ENCODE peak calls at places on chromosomes 6 and 20, in six cellular contexts. N, M, L, G, W and C are unnamed samples.
A peak's percentile ranks its signal among the peaks of the same experiment; 100 is the strongest.

GRCh38 chr6:164151161-164151728 is 736.7 kb downstream of the QKI start:
- DNase-seq in W (no peak), L (no peak), N (no peak), G (no peak), M (no peak), C (no peak)

GRCh38 chr20:24350923-24351368 is 118.5 kb upstream of the SYNDIG1 start:
- DNase-seq in L (no peak), N (no peak), W (no peak), M (no peak), G (no peak), C (no peak)

GRCh38 chr6:140124498-140124897 is 750.0 kb upstream of the CITED2 start:
- DNase-seq in N (no peak), W (no peak), L (no peak), G (no peak), M (no peak), C (no peak)

GRCh38 chr6:165049362-165049761 is 260.0 kb downstream of the C6orf118 start:
- DNase-seq in N (no peak), L (peak; percentile 82), W (peak; percentile 65), M (no peak), G (peak; percentile 88), C (peak; percentile 69)

GRCh38 chr20:15528386-15529111 is 1044.7 kb downstream of the KIF16B start:
- DNase-seq in L (no peak), W (no peak), N (peak; percentile 50), G (no peak), M (no peak), C (no peak)

GRCh38 chr6:127893541-127893940 is 7.3 kb downstream of the THEMIS start:
- DNase-seq in G (no peak), M (no peak), W (no peak), L (no peak), N (no peak), C (no peak)

GRCh38 chr6:51743999-51744398 is 343.4 kb downstream of the PKHD1 start:
- DNase-seq in G (no peak), W (no peak), L (no peak), M (no peak), N (no peak), C (no peak)

GRCh38 chr6:4969609-4970285 is 34.1 kb downstream of the RPP40 start:
- DNase-seq in W (no peak), L (no peak), G (no peak), N (no peak), M (no peak), C (no peak)

GRCh38 chr6:130969807-130970491 is 93.1 kb downstream of the EPB41L2 start:
- DNase-seq in W (no peak), L (no peak), M (no peak), G (no peak), N (no peak), C (no peak)

GRCh38 chr6:166956444-166957086 is at the start of gene RNASET2:
- DNase-seq in G (peak; percentile 98), L (peak; percentile 94), M (peak; percentile 54), W (peak; percentile 100), N (peak; percentile 99), C (peak; percentile 98)

GRCh38 chr6:392441-393390 is 1.2 kb downstream of the IRF4 start:
- DNase-seq in W (peak; percentile 61), M (no peak), G (peak; percentile 43), N (no peak), L (no peak), C (peak; percentile 26)

GRCh38 chr6:130148181-130148580 is 74.6 kb downstream of the SAMD3 start:
- DNase-seq in N (no peak), W (no peak), L (no peak), M (no peak), G (peak; percentile 23), C (no peak)

GRCh38 chr20:20060234-20060998 is 8.1 kb downstream of the CFAP61 start:
- DNase-seq in M (no peak), N (no peak), G (no peak), W (no peak), L (no peak), C (no peak)

GRCh38 chr20:45067558-45067957 is 33.4 kb downstream of the KCNS1 start:
- DNase-seq in W (no peak), G (no peak), L (no peak), M (no peak), N (no peak), C (no peak)

GRCh38 chr6:140609956-140610355 is 1235.5 kb upstream of the CITED2 start:
- DNase-seq in M (no peak), L (no peak), W (no peak), N (no peak), G (no peak), C (no peak)

GRCh38 chr6:157774153-157775135 is 48.6 kb upstream of the SNX9 start:
- DNase-seq in W (peak; percentile 27), N (no peak), M (no peak), G (no peak), L (peak; percentile 60), C (no peak)

GRCh38 chr20:46062151-46062550 is 27.6 kb downstream of the NCOA5 start:
- DNase-seq in W (no peak), G (no peak), M (no peak), N (no peak), L (no peak), C (no peak)

GRCh38 chr6:148453906-148454305 is 111.3 kb downstream of the SASH1 start:
- DNase-seq in M (no peak), N (no peak), G (no peak), W (no peak), L (no peak), C (no peak)

GRCh38 chr20:36629719-36630340 is 16.2 kb downstream of the SLA2 start:
- DNase-seq in G (no peak), L (no peak), W (no peak), M (no peak), N (no peak), C (peak; percentile 18)

GRCh38 chr6:6491761-6492160 is 96.8 kb upstream of the LY86 start:
- DNase-seq in M (no peak), N (no peak), W (no peak), G (no peak), L (no peak), C (no peak)

GRCh38 chr20:22680031-22680740 is 95.8 kb upstream of the FOXA2 start:
- DNase-seq in G (no peak), L (no peak), W (no peak), M (no peak), N (no peak), C (no peak)
- TF ChIP-seq CTCF in G (no peak), L (no peak), W (no peak), M (no peak), N (no peak), C (no peak)

GRCh38 chr20:35560541-35560940 is 18.7 kb downstream of the ERGIC3 start:
- DNase-seq in M (no peak), L (no peak), G (no peak), W (no peak), N (no peak), C (no peak)

GRCh38 chr20:35561671-35562070 is 19.8 kb downstream of the ERGIC3 start:
- DNase-seq in L (peak; percentile 52), M (no peak), N (no peak), W (no peak), G (peak; percentile 38), C (no peak)

GRCh38 chr20:35560105-35560511 is 18.2 kb downstream of the ERGIC3 start:
- DNase-seq in G (no peak), N (no peak), M (no peak), L (peak; percentile 53), W (no peak), C (no peak)

GRCh38 chr20:35562541-35563110 is 20.7 kb downstream of the ERGIC3 start:
- DNase-seq in G (no peak), M (no peak), N (no peak), W (no peak), L (no peak), C (no peak)

DNA sequence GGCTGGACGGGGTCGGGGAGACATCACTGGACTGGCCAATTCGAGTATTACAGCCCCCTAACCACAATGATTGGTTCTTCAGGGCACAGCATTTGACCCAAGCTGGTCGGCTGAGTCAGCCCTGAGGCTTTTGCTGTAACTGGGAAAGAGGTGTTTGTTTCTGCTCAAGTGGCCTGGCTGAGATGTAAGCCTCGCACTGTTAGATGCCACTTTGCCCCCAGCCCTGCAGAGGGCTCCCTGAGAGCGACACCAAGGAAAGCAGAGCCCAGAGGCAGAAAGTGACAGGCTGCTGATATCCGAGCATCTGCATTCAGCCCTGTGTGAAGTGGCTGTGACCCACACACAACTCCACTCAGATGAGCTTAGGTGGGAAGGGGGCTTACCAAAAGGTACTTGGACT is 19.4 kb downstream of the ERGIC3 start:
- DNase-seq in M (peak; percentile 27), W (peak; percentile 26), L (peak; percentile 75), G (peak; percentile 60), N (no peak), C (peak; percentile 25)
- TF ChIP-seq CTCF in M (peak; percentile 26), W (peak; percentile 22), L (peak; percentile 58), G (no peak), N (peak; percentile 23), C (no peak)

GRCh38 chr20:41247523-41248370 is 69.8 kb downstream of the ZHX3 start:
- DNase-seq in M (no peak), G (no peak), N (no peak), L (no peak), W (no peak), C (no peak)

GRCh38 chr20:41245086-41245707 is 72.3 kb downstream of the ZHX3 start:
- DNase-seq in N (no peak), G (peak; percentile 24), M (no peak), W (no peak), L (peak; percentile 57), C (no peak)

GRCh38 chr20:41248371-41249024 is 69.0 kb downstream of the ZHX3 start:
- DNase-seq in M (no peak), N (no peak), W (no peak), L (no peak), G (no peak), C (no peak)

GRCh38 chr20:41249781-41250281 is 67.7 kb downstream of the ZHX3 start:
- DNase-seq in N (no peak), M (no peak), L (peak; percentile 86), G (peak; percentile 71), W (peak; percentile 32), C (peak; percentile 58)

GRCh38 chr20:41249371-41249770 is 68.2 kb downstream of the ZHX3 start:
- DNase-seq in N (peak; percentile 78), M (no peak), G (no peak), W (peak; percentile 30), L (no peak), C (no peak)
- TF ChIP-seq CTCF in N (no peak), M (no peak), G (no peak), W (no peak), L (no peak), C (no peak)

GRCh38 chr20:57291003-57291402 is 24.6 kb upstream of the BMP7 start:
- DNase-seq in N (no peak), G (peak; percentile 66), M (no peak), L (peak; percentile 69), W (no peak), C (no peak)
- TF ChIP-seq CTCF in N (no peak), G (peak; percentile 30), M (no peak), L (peak; percentile 75), W (no peak), C (no peak)